ENCODE peak calls at places on chromosome 1, in six cellular contexts. Q is cardiac muscle cell, S is lung, X is SK-N-SH, P is OCI-LY7, C is heart left ventricle. R is an unnamed sample.

GRCh38 chr1:227459977-227460376 is 103.4 kb upstream of the ZNF678 start:
- DNase-seq in Q (no peak), S (no peak), X (no peak), P (no peak), C (no peak), R (no peak)

GRCh38 chr1:60343736-60344135 is 270.2 kb upstream of the C1orf87 start:
- DNase-seq in Q (no peak), S (no peak), X (no peak), P (no peak), C (no peak), R (no peak)

GRCh38 chr1:198101716-198102453 is 54.9 kb upstream of the NEK7 start:
- DNase-seq in Q (no peak), S (no peak), X (no peak), P (no peak), C (no peak), R (no peak)

GRCh38 chr1:183033205-183033604 is 10.0 kb downstream of the LAMC1 start:
- DNase-seq in Q (no peak), S (no peak), X (no peak), P (peak; percentile 38), C (no peak), R (no peak)

GRCh38 chr1:37455516-37455915 is 18.9 kb upstream of the ZC3H12A start:
- DNase-seq in Q (no peak), S (no peak), X (no peak), P (no peak), C (no peak), R (no peak)

GRCh38 chr1:186974774-186975181 is 146.0 kb downstream of the PLA2G4A start:
- DNase-seq in Q (no peak), S (no peak), X (peak; percentile 7), P (no peak), C (no peak), R (no peak)

GRCh38 chr1:25037174-25038074 is 107.3 kb upstream of the RUNX3 start:
- DNase-seq in Q (peak; percentile 41), S (no peak), X (peak; percentile 78), P (peak; percentile 73), C (peak; percentile 33), R (no peak)

GRCh38 chr1:23664837-23665795 is 26.5 kb upstream of the RPL11 start:
- DNase-seq in Q (peak; percentile 66), S (no peak), X (peak; percentile 54), P (peak; percentile 81), C (no peak), R (no peak)

GRCh38 chr1:162283657-162284056 is 93.0 kb downstream of the SPATA46 start:
- DNase-seq in Q (no peak), S (no peak), X (no peak), P (no peak), C (peak; percentile 71), R (no peak)

GRCh38 chr1:195763146-195763906 is 844.9 kb downstream of the KCNT2 start:
- DNase-seq in Q (no peak), S (no peak), X (no peak), P (no peak), C (no peak), R (no peak)

GRCh38 chr1:20730690-20731056 is 1.8 kb downstream of the SH2D5 start:
- DNase-seq in Q (peak; percentile 41), S (no peak), X (peak; percentile 28), P (no peak), C (no peak), R (no peak)

GRCh38 chr1:211520641-211521040 is 28.7 kb upstream of the RD3 start:
- DNase-seq in Q (no peak), S (no peak), X (no peak), P (no peak), C (no peak), R (no peak)

GRCh38 chr1:205976708-205977107 is 26.5 kb downstream of the RAB7B start:
- DNase-seq in Q (peak; percentile 77), S (no peak), X (no peak), P (no peak), C (peak; percentile 92), R (no peak)

GRCh38 chr1:157155658-157156057 is 17.5 kb upstream of the ETV3 start:
- DNase-seq in Q (no peak), S (no peak), X (no peak), P (no peak), C (no peak), R (no peak)

GRCh38 chr1:168553680-168554553 is 10.1 kb upstream of the XCL2 start:
- DNase-seq in Q (no peak), S (no peak), X (no peak), P (no peak), C (no peak), R (no peak)

GRCh38 chr1:61538228-61538627 is 186.7 kb downstream of the TM2D1 start:
- DNase-seq in Q (no peak), S (no peak), X (no peak), P (no peak), C (no peak), R (no peak)

GRCh38 chr1:158087320-158087927 is 93.3 kb upstream of the CD1D start:
- DNase-seq in Q (peak; percentile 87), S (peak; percentile 40), X (peak; percentile 72), P (peak; percentile 69), C (peak; percentile 57), R (no peak)

GRCh38 chr1:183572721-183573120 is 17.5 kb downstream of the NCF2 start:
- DNase-seq in Q (no peak), S (no peak), X (no peak), P (no peak), C (no peak), R (no peak)

GRCh38 chr1:212490276-212490675 is 57.6 kb downstream of the NENF start:
- DNase-seq in Q (no peak), S (no peak), X (no peak), P (no peak), C (no peak), R (no peak)

GRCh38 chr1:153749408-153750005 is 21.7 kb downstream of the INTS3 start:
- DNase-seq in Q (peak; percentile 85), S (peak; percentile 84), X (peak; percentile 86), P (peak; percentile 82), C (peak; percentile 91), R (peak; percentile 67)
- H3K36me3 ChIP-seq in Q (peaks cover 56% of the 10 kb centered on the region), S (peaks cover 34% of the 10 kb centered on the region), X (peaks cover 72% of the 10 kb centered on the region), P (peaks cover 95% of the 10 kb centered on the region), C (peaks cover 87% of the 10 kb centered on the region), R (peaks cover 14% of the 10 kb centered on the region)

DNA sequence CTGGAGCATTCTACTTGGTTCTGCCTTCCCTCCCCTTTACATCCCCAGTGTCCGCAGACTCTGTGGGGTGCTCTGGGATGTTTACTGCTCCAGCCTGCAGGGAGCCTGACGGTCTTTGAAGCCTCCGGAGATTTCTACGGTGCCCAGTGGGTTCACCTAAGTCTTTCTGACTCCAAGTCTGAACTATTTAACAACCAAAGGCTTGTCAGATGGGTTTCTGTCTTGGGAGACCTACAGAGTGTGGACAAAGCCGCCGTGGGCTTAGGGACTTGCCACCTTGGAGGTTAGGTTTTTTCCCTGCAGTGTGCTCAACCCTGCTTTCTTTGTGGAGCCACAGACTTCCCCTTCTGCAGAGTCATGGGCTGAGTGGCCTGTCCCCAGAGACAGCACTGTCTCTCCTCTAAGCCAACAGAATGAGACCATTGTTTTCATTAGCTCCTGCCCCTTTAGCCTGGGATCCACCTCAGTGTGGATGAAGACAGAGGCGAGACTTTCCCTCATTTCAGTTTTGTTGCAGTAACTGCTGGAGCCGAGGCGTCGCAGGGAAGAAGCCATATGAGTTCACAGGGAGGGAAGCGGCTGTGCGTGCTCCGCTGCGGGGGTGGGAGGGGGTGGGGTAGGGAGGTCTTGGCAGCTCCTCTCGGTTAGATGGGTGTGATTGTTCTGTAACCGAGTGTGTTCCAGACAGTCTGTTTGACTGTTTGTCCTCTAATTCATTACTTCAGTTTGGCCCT is 120.7 kb downstream of the CNIH3 start:
- DNase-seq in Q (no peak), S (no peak), X (no peak), P (no peak), C (peak; percentile 30), R (no peak)
- H3K4me1 ChIP-seq in Q (peaks cover 15% of the 10 kb centered on the region), S (no peaks in the 10 kb centered on the region), X (peaks cover 16% of the 10 kb centered on the region), P (no peaks in the 10 kb centered on the region), C (peaks cover 6% of the 10 kb centered on the region), R (peaks cover 10% of the 10 kb centered on the region)

GRCh38 chr1:9320520-9321479 is 28.1 kb downstream of the SPSB1 start:
- DNase-seq in Q (no peak), S (no peak), X (no peak), P (no peak), C (no peak), R (no peak)
- H3K36me3 ChIP-seq in Q (no peaks in the 10 kb centered on the region), S (no peaks in the 10 kb centered on the region), X (no peaks in the 10 kb centered on the region), P (no peaks in the 10 kb centered on the region), C (no peaks in the 10 kb centered on the region), R (no peaks in the 10 kb centered on the region)

GRCh38 chr1:154628122-154628405 is 20.1 kb upstream of the ADAR start:
- DNase-seq in Q (no peak), S (no peak), X (no peak), P (no peak), C (no peak), R (no peak)

GRCh38 chr1:154627247-154628121 is 19.5 kb upstream of the ADAR start:
- DNase-seq in Q (peak; percentile 89), S (peak; percentile 92), X (peak; percentile 91), P (peak; percentile 89), C (peak; percentile 94), R (peak; percentile 73)

GRCh38 chr1:154629160-154630073 is 21.4 kb upstream of the ADAR start:
- DNase-seq in Q (no peak), S (no peak), X (no peak), P (no peak), C (no peak), R (no peak)

GRCh38 chr1:154624756-154625643 is 17.0 kb upstream of the ADAR start:
- DNase-seq in Q (no peak), S (no peak), X (no peak), P (no peak), C (no peak), R (no peak)

GRCh38 chr1:154626456-154627246 is 18.7 kb upstream of the ADAR start:
- DNase-seq in Q (peak; percentile 52), S (no peak), X (peak; percentile 23), P (peak; percentile 48), C (no peak), R (no peak)
- H3K4me1 ChIP-seq in Q (peaks cover 19% of the 10 kb centered on the region), S (peaks cover 9% of the 10 kb centered on the region), X (peaks cover 7% of the 10 kb centered on the region), P (peaks cover 17% of the 10 kb centered on the region), C (peaks cover 7% of the 10 kb centered on the region), R (peaks cover 23% of the 10 kb centered on the region)

DNA sequence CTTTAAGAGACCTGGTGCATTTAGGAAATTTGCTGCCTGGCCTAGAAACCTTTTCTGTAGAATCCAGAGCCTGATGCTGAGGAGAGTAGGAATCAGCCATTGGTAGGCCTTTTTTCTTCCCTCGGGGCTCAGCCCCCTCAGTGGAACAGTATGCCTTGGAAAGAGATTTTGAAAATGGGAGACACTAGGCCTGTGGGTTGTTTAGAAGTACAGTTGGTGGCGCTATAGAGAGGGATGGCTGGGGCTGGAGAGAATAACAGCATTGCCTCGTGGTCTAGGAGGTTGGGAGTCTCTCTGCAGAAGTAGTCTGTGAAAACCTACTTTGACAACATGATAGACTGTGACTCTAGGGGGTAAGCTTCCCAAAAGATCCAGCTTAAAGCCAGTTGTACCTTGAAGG is 8.2 kb downstream of the KIF2C start:
- DNase-seq in Q (no peak), S (no peak), X (no peak), P (no peak), C (no peak), R (no peak)
- H3K36me3 ChIP-seq in Q (peaks cover 7% of the 10 kb centered on the region), S (no peaks in the 10 kb centered on the region), X (peaks cover 11% of the 10 kb centered on the region), P (peaks cover 97% of the 10 kb centered on the region), C (no peaks in the 10 kb centered on the region), R (no peaks in the 10 kb centered on the region)